ENCODE peak calls at places on chromosomes 11 and 22, in four cellular contexts. V is GM12878, T is H1, E is HepG2. H is an unnamed sample.

GRCh38 chr11:75820636-75821035 is 5.6 kb downstream of the UVRAG start:
- DNase-seq in E (no peak), V (no peak), T (no peak), H (no peak)

GRCh38 chr11:65121865-65122696 is at the start of the genes FAU and MRPL49:
- DNase-seq in V (peak), T (peak), E (peak), H (peak)

GRCh38 chr22:38781033-38781432 is 12.9 kb downstream of the DNAL4 start:
- DNase-seq in E (no peak), T (no peak), V (no peak), H (no peak)

GRCh38 chr11:96738311-96738710 is 348.5 kb downstream of the JRKL start:
- DNase-seq in E (no peak), T (no peak), V (no peak), H (no peak)

GRCh38 chr11:61041755-61042518 is 60.4 kb upstream of the CD5 start:
- DNase-seq in T (no peak), E (no peak), V (no peak), H (peak)

GRCh38 chr11:28792856-28793255 is 684.7 kb downstream of the METTL15 start:
- DNase-seq in T (no peak), V (no peak), E (no peak), H (no peak)

GRCh38 chr11:289145-289705 is 299 bp downstream of the PGGHG start:
- DNase-seq in V (no peak), T (peak), E (no peak), H (no peak)

GRCh38 chr22:23305922-23306374 is 125.6 kb downstream of the BCR start:
- DNase-seq in T (no peak), V (no peak), E (no peak), H (no peak)

GRCh38 chr11:104451193-104451592 is 287.2 kb upstream of the PDGFD start:
- DNase-seq in T (no peak), E (no peak), V (no peak), H (no peak)

GRCh38 chr22:44658371-44658953 is 43.5 kb upstream of the PRR5 start:
- DNase-seq in E (no peak), T (no peak), V (no peak), H (no peak)

DNA sequence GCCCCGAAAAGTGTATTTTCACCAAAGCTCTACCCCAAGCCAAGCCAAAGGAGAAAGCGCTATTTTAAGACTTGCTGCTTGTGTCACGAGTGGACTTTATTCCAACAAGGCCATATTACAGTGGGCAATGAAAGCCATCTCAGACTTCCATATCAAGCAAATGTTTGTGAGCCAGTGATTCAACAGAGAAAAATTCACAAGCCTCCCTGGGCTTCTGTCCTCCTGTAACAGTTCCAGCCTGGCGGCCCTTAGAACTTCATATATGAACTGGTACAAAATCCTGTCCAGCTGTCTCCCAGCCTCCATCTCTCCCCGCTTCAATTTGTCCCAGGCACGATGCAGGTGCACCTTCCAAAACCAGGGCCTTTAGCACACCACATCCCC is 11.2 kb downstream of the LARGE1 start:
- DNase-seq in E (peak), T (no peak), V (no peak), H (no peak)
- TF ChIP-seq ZNF274 in E (no peak), T (no peak), V (no peak), H (no peak)

DNA sequence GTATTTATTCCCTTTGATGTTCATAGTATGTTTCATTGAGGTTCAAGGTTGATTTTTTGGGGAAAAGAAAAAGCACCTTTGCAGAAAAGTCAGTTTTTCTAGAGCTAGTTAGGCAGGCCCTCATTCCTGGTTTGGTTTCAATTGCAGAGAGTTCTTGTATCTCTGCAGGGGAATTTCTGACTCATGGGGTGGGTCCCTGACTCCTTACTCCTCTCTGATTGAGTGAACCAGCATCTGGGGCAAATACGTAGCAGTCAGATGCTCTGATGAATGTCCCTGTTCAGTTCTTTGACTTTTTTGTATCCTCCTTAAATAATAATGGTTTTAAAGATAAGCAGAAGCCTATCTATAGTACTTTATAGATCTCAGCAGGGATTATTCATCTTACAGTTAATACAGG is 7.7 kb upstream of the NCR3LG1 start:
- DNase-seq in E (no peak), V (no peak), T (no peak), H (no peak)
- H3K9ac ChIP-seq in E (no peak), V (no peak), T (no peak), H (no peak)

GRCh38 chr22:48945621-48946458 is 881.8 kb downstream of the BRD1 start:
- DNase-seq in T (peak), E (peak), V (no peak), H (no peak)
- TF ChIP-seq SUZ12 in T (no peak), E (no peak), V (no peak), H (no peak)

DNA sequence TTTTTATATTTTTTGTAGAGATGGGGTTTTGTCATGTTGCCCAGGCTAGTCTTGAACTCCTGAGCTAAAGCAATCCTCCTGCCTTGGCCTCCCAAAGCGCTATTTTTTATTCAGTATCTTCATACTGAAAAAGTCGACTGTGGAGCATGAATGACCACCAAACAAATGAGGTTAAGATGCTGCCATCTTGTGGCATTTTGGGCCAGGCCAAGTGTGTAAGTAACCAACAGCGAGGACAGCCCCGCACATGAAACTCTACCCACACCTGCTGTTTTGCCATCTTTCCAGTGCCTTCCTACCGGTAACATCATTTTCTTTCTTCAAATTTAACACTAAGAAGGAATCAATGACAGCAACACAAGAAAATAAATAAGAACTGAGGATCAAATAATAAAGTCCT is 32.2 kb upstream of the AQP11 start:
- DNase-seq in V (no peak), E (peak), T (no peak), H (peak)
- TF ChIP-seq ZNF274 in V (no peak), E (no peak), T (no peak), H (no peak)

GRCh38 chr22:31271485-31271884 is 20.8 kb downstream of the PIK3IP1 start:
- DNase-seq in V (no peak), T (no peak), E (peak), H (no peak)

GRCh38 chr22:31274017-31274416 is 18.3 kb downstream of the PIK3IP1 start:
- DNase-seq in V (no peak), E (no peak), T (no peak), H (no peak)

GRCh38 chr22:31271026-31271425 is 21.3 kb downstream of the PIK3IP1 start:
- DNase-seq in V (no peak), T (no peak), E (no peak), H (no peak)

GRCh38 chr22:31275018-31275417 is 17.3 kb downstream of the PIK3IP1 start:
- DNase-seq in T (no peak), V (no peak), E (no peak), H (no peak)

GRCh38 chr22:31272522-31273446 is 19.5 kb downstream of the PIK3IP1 start:
- DNase-seq in E (peak), V (no peak), T (peak), H (peak)
- H3K9ac ChIP-seq in E (no peak), V (no peak), T (no peak), H (no peak)

GRCh38 chr11:68142028-68142412 is 20.8 kb upstream of the CHKA start:
- DNase-seq in V (no peak), T (no peak), E (no peak), H (no peak)

GRCh38 chr11:68145120-68145866 is 24.1 kb upstream of the CHKA start:
- DNase-seq in E (peak), T (no peak), V (no peak), H (no peak)

GRCh38 chr11:68142441-68143309 is 21.5 kb upstream of the CHKA start:
- DNase-seq in V (no peak), T (no peak), E (no peak), H (no peak)

GRCh38 chr11:68141247-68142027 is 20.2 kb upstream of the CHKA start:
- DNase-seq in E (no peak), V (no peak), T (no peak), H (no peak)

DNA sequence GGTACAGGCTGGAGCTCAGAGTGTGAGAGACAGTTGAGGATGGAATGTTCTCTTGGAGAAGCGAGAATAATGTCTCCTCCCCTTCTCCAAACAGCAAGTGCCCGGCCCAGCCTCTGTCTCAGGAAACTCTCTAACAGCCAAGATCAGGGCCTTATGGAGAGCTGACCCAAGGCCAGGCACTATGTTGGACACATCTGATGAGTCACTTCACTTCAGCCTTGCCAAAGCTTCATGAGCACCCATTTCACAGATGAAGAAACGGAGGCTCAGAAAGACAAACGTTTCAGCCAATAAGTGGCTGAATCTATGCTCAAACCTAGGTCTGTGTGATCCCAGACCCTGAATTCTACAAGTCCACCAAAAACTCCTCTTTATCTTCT is 22.1 kb upstream of the CHKA start:
- DNase-seq in V (no peak), T (no peak), E (no peak), H (no peak)
- TF ChIP-seq SUZ12 in V (no peak), T (no peak), E (no peak), H (no peak)

DNA sequence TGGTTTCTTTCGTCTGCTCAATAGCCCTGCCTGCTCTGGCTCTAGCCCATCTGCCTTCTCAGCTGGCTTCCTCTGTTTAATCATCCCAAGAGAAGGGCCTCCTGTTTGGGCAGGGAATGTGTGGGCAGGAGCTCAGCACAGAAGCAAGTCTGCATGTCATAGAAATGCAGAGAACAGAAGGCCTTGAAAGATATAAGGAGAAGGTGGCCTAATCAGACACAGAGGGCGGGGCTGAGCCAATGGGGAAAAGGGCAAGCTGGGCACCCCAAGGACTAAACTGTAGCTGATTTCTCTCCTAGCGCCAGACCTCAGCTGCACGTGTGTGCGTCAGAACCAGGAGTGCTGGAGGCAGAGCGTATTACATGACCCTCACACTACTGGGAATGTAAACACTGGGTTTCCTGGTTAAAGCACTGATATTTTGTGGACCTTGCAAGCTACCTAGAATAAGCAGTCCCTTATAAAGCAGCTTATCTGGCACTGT is 7.6 kb upstream of the CCKBR start:
- DNase-seq in T (no peak), E (no peak), V (no peak), H (no peak)
- TF ChIP-seq ZNF274 in T (no peak), E (no peak), V (no peak), H (no peak)